ENCODE peak calls at places on chromosomes 1 and 21, in seven cellular contexts. C is K562, O is SK-N-SH, E is HCT116, M is H1, I is HepG2, X is GM12878. W is an unnamed sample.

GRCh38 chr1:76053021-76053420 is 21.5 kb upstream of the ST6GALNAC3 start:
- DNase-seq in C (no peak), O (peak), E (no peak), M (peak), I (no peak), X (no peak), W (no peak)

GRCh38 chr1:218816999-218817398 is 356.7 kb upstream of the LYPLAL1 start:
- DNase-seq in C (no peak), O (no peak), E (no peak), M (no peak), I (no peak), X (no peak), W (no peak)

GRCh38 chr1:26154750-26155149 is 4.1 kb upstream of the FAM110D start:
- DNase-seq in C (no peak), O (no peak), E (no peak), M (peak), I (no peak), X (no peak), W (no peak)

GRCh38 chr21:44291936-44292811 is 6.5 kb downstream of the AIRE start:
- DNase-seq in C (peak), O (peak), E (no peak), M (no peak), I (no peak), X (no peak), W (no peak)

GRCh38 chr1:8903410-8903809 is 24.9 kb upstream of the ENO1 start:
- DNase-seq in C (no peak), O (no peak), E (no peak), M (no peak), I (no peak), X (no peak), W (peak)

GRCh38 chr21:32412998-32413504 is 545 bp downstream of the EVA1C start:
- DNase-seq in C (no peak), O (no peak), E (no peak), M (no peak), I (no peak), X (no peak), W (no peak)

GRCh38 chr1:212127219-212127618 is 91.7 kb downstream of the DTL start:
- DNase-seq in C (no peak), O (no peak), E (no peak), M (peak), I (no peak), X (no peak), W (no peak)

GRCh38 chr1:225919906-225920305 is 4.1 kb downstream of the PYCR2 start:
- DNase-seq in C (no peak), O (peak), E (no peak), M (no peak), I (no peak), X (peak), W (peak)

GRCh38 chr1:108742268-108742667 is 4.2 kb upstream of the STXBP3 start:
- DNase-seq in C (no peak), O (no peak), E (no peak), M (no peak), I (no peak), X (no peak), W (no peak)

GRCh38 chr1:47563206-47563605 is 125.4 kb downstream of the FOXD2 start:
- DNase-seq in C (no peak), O (no peak), E (no peak), M (no peak), I (no peak), X (no peak), W (no peak)

GRCh38 chr21:14616303-14617039 is 70.4 kb upstream of the SAMSN1 start:
- DNase-seq in C (no peak), O (no peak), E (no peak), M (no peak), I (no peak), X (no peak), W (no peak)

GRCh38 chr1:18288609-18289219 is 181.1 kb downstream of the IGSF21 start:
- DNase-seq in C (no peak), O (peak), E (no peak), M (no peak), I (no peak), X (no peak), W (no peak)
- TF ChIP-seq JUND in C (no peak), O (no peak), E (no peak), M (no peak), I (no peak), X (no peak), W (no peak)

DNA sequence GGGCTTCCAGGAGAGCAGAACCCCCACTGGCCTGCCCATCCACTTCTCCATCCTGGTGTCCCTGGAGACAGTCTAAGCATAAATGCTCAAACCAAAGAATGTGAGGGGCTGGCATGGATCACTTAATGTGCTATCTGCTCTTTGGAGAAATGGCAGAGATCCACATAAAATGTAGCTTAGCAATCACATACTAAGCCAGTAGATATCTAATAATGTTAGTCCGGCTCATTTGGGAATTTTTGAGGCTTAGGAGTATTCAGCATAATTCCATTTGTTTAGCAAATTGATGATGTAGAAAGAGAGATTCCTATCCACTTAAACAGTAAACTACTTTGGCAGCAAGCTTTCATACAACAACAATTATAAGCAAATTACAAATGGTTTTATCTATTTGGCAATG is 90.7 kb downstream of the TENT5C start:
- DNase-seq in C (no peak), O (no peak), E (no peak), M (no peak), I (no peak), X (no peak), W (no peak)
- TF ChIP-seq JUND in C (no peak), O (no peak), E (no peak), M (no peak), I (no peak), X (no peak), W (no peak)

DNA sequence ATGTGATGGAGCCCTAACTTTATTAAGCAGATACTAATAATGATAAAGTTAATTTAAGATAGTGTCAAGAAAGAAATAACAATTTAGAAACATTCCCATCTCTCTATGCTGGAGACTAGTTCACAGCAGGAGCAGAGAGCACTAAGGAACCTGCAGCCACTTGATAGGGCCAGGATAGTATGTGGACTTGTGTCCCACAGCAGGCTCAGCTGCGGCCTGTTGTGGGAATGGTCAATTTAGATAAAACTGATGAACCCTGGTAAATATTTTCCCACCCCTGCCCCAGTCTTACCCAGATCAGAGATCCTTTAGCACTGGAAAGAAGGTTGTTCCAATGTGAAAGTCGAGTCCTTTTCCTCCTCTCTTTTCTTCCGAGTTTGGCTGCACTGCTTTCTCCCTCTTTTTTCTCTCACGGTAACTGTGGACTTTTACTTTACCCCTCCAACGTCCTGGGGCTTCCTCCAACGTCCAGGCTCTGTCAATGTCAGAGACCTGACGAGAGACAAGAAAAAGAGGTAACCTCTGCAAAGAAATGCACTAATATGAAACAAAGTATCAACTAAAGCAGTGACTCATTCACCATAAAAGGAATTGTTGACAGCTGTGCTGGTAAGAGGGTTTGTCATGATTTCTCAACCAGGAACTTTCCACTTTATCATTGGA is at the start of gene GBP2:
- DNase-seq in C (no peak), O (no peak), E (no peak), M (no peak), I (peak), X (peak), W (peak)
- TF ChIP-seq JUND in C (peak), O (peak), E (peak), M (no peak), I (no peak), X (no peak), W (no peak)

DNA sequence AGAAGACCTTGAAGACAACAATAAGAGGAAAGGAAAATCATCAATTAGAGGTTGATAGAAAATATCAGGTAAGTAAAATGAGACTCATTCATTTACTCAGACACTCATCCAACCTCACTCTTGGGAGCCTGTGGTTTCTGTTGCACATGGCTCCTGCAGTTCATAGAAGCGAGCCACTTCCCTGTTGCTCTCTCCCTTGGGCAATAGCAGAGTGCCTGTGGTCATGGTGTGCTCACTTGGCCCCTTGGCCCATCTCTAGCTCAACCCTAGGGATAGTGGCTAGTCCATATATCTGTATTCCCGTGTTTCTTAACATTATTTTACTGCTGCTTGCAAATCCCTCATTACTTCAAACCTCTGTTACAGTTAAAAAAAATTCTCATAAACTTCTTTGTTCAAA is 368.6 kb downstream of the PTPRC start:
- DNase-seq in C (no peak), O (no peak), E (no peak), M (no peak), I (no peak), X (no peak), W (no peak)
- TF ChIP-seq JUND in C (no peak), O (no peak), E (no peak), M (no peak), I (no peak), X (no peak), W (no peak)

GRCh38 chr1:234745844-234746797 is 136.1 kb upstream of the IRF2BP2 start:
- DNase-seq in C (peak), O (peak), E (no peak), M (no peak), I (no peak), X (no peak), W (no peak)

GRCh38 chr1:234746798-234747196 is 136.8 kb upstream of the IRF2BP2 start:
- DNase-seq in C (no peak), O (no peak), E (peak), M (no peak), I (no peak), X (no peak), W (peak)

GRCh38 chr1:234748713-234749112 is 138.7 kb upstream of the IRF2BP2 start:
- DNase-seq in C (no peak), O (no peak), E (no peak), M (no peak), I (no peak), X (no peak), W (no peak)

GRCh38 chr1:234750922-234751595 is 141.1 kb upstream of the IRF2BP2 start:
- DNase-seq in C (peak), O (no peak), E (no peak), M (no peak), I (peak), X (no peak), W (no peak)

GRCh38 chr1:234748066-234748465 is 138.1 kb upstream of the IRF2BP2 start:
- DNase-seq in C (no peak), O (no peak), E (no peak), M (no peak), I (peak), X (no peak), W (no peak)
- TF ChIP-seq JUND in C (no peak), O (no peak), E (no peak), M (no peak), I (no peak), X (no peak), W (no peak)

W was measured in T47D.